ENCODE peak calls at places on chromosomes 4 and X, in eight cellular contexts. M, T, R, H, E, A, K and S are unnamed samples.

GRCh38 chr4:156923525-156923924 is 48.1 kb downstream of the PDGFC start:
- DNase-seq in M (no peak), T (no peak), R (no peak), H (no peak), E (no peak), A (no peak), K (no peak), S (no peak)

GRCh38 chr4:87220094-87220831 is at the start of gene KLHL8:
- DNase-seq in M (peak), T (peak), R (peak), H (peak), E (peak), A (peak), K (peak), S (no peak)

GRCh38 chr4:52641853-52642563 is 17.1 kb downstream of the USP46 start:
- DNase-seq in M (peak), T (no peak), R (no peak), H (no peak), E (no peak), A (no peak), K (no peak), S (no peak)

GRCh38 chrX:13005671-13006473 is 31.0 kb downstream of the TMSB4X start:
- DNase-seq in M (peak), T (no peak), R (no peak), H (no peak), E (no peak), A (no peak), K (no peak), S (no peak)

GRCh38 chr4:148239406-148239805 is 202.8 kb downstream of the NR3C2 start:
- DNase-seq in M (no peak), T (no peak), R (no peak), H (no peak), E (no peak), A (no peak), K (no peak), S (no peak)

GRCh38 chr4:151990201-151990600 is 229.4 kb upstream of the GATB start:
- DNase-seq in M (peak), T (no peak), R (no peak), H (no peak), E (no peak), A (no peak), K (no peak), S (no peak)

GRCh38 chr4:183544109-183544508 is 39.3 kb downstream of the ING2 start:
- DNase-seq in M (peak), T (no peak), R (no peak), H (no peak), E (no peak), A (no peak), K (no peak), S (no peak)

GRCh38 chrX:45840411-45840950 is 639.8 kb upstream of the DIPK2B start:
- DNase-seq in M (no peak), T (no peak), R (no peak), H (no peak), E (no peak), A (no peak), K (no peak), S (no peak)

GRCh38 chrX:108001218-108001814 is 19.1 kb upstream of the TEX13B start:
- DNase-seq in M (peak), T (no peak), R (no peak), H (peak), E (no peak), A (no peak), K (no peak), S (peak)

GRCh38 chr4:78650106-78651021 is 98.8 kb downstream of the ANXA3 start:
- DNase-seq in M (peak), T (no peak), R (no peak), H (no peak), E (no peak), A (no peak), K (no peak), S (peak)

GRCh38 chrX:136209016-136209738 is 42.0 kb downstream of the MAP7D3 start:
- DNase-seq in M (peak), T (no peak), R (no peak), H (no peak), E (peak), A (no peak), K (no peak), S (peak)

GRCh38 chrX:40550069-40550468 is 30.7 kb upstream of the ATP6AP2 start:
- DNase-seq in M (no peak), T (no peak), R (no peak), H (peak), E (no peak), A (no peak), K (no peak), S (no peak)

GRCh38 chr4:109803924-109804571 is 2.2 kb upstream of the CFI start:
- DNase-seq in M (peak), T (no peak), R (peak), H (peak), E (peak), A (no peak), K (no peak), S (peak)

GRCh38 chr4:55138367-55138766 is 13.0 kb upstream of the KDR start:
- DNase-seq in M (no peak), T (no peak), R (no peak), H (no peak), E (no peak), A (no peak), K (no peak), S (no peak)

GRCh38 chr4:74675673-74676279 is 118.5 kb downstream of the BTC start:
- DNase-seq in M (peak), T (no peak), R (no peak), H (peak), E (peak), A (no peak), K (no peak), S (peak)

GRCh38 chr4:146507607-146508006 is 14.1 kb downstream of the SLC10A7 start:
- DNase-seq in M (no peak), T (no peak), R (no peak), H (no peak), E (no peak), A (no peak), K (no peak), S (no peak)

GRCh38 chr4:6885953-6886557 is 23.6 kb upstream of the TBC1D14 start:
- DNase-seq in M (peak), T (no peak), R (no peak), H (peak), E (peak), A (peak), K (no peak), S (peak)

GRCh38 chr4:165874799-165875371 is 1.8 kb downstream of the TLL1 start:
- DNase-seq in M (no peak), T (no peak), R (no peak), H (peak), E (peak), A (no peak), K (no peak), S (no peak)